ENCODE peak calls at places on chromosomes 7 and 10, in four cellular contexts. One of them, this sample, is unnamed.

GRCh38 chr10:97718659-97719142 is 5.2 kb downstream of the MARVELD1 start:
- DNase-seq in neural progenitor cell: peak
- DNase-seq in IMR-90: no peak
- DNase-seq in B cell: no peak
- DNase-seq in this sample: no peak

GRCh38 chr7:129257168-129257567 is 32.3 kb downstream of the AHCYL2 start:
- DNase-seq in neural progenitor cell: no peak
- DNase-seq in IMR-90: no peak
- DNase-seq in B cell: no peak
- DNase-seq in this sample: no peak

GRCh38 chr10:43192824-43193223 is 54.6 kb downstream of the CSGALNACT2 start:
- DNase-seq in neural progenitor cell: no peak
- DNase-seq in IMR-90: no peak
- DNase-seq in B cell: peak
- DNase-seq in this sample: peak

GRCh38 chr10:46290101-46290884 is 3.5 kb downstream of the ANTXRL start:
- DNase-seq in neural progenitor cell: no peak
- DNase-seq in IMR-90: no peak
- DNase-seq in B cell: no peak
- DNase-seq in this sample: no peak

GRCh38 chr7:73735526-73735905 is 3.1 kb downstream of the ABHD11 start:
- DNase-seq in neural progenitor cell: no peak
- DNase-seq in IMR-90: no peak
- DNase-seq in B cell: peak
- DNase-seq in this sample: no peak

GRCh38 chr10:102540023-102540422 is 36.3 kb downstream of the SUFU start:
- DNase-seq in neural progenitor cell: no peak
- DNase-seq in IMR-90: peak
- DNase-seq in B cell: no peak
- DNase-seq in this sample: peak

GRCh38 chr7:43764807-43765491 is 6.5 kb downstream of the BLVRA start:
- DNase-seq in neural progenitor cell: no peak
- DNase-seq in IMR-90: peak
- DNase-seq in B cell: no peak
- DNase-seq in this sample: no peak

GRCh38 chr7:116592445-116592844 is 67.6 kb downstream of the CAV1 start:
- DNase-seq in neural progenitor cell: no peak
- DNase-seq in IMR-90: no peak
- DNase-seq in B cell: no peak
- DNase-seq in this sample: no peak

GRCh38 chr10:22054946-22055345 is 51.4 kb upstream of the DNAJC1 start:
- DNase-seq in neural progenitor cell: no peak
- DNase-seq in IMR-90: no peak
- DNase-seq in B cell: no peak
- DNase-seq in this sample: no peak

GRCh38 chr10:1597370-1598146 is 139.8 kb downstream of the ADARB2 start:
- DNase-seq in neural progenitor cell: no peak
- DNase-seq in IMR-90: no peak
- DNase-seq in B cell: no peak
- DNase-seq in this sample: no peak

GRCh38 chr7:108669958-108670357 is 100.3 kb downstream of the DNAJB9 start:
- DNase-seq in neural progenitor cell: no peak
- DNase-seq in IMR-90: no peak
- DNase-seq in B cell: no peak
- DNase-seq in this sample: no peak

GRCh38 chr7:15326044-15326644 is 235.7 kb downstream of the AGMO start:
- DNase-seq in neural progenitor cell: peak
- DNase-seq in IMR-90: peak
- DNase-seq in B cell: no peak
- DNase-seq in this sample: peak

GRCh38 chr7:151248191-151249033 is at the start of gene SMARCD3:
- DNase-seq in neural progenitor cell: peak
- DNase-seq in IMR-90: peak
- DNase-seq in B cell: peak
- DNase-seq in this sample: peak

GRCh38 chr10:73262105-73262730 is 9.8 kb upstream of the MRPS16 start:
- DNase-seq in neural progenitor cell: no peak
- DNase-seq in IMR-90: peak
- DNase-seq in B cell: no peak
- DNase-seq in this sample: no peak

GRCh38 chr7:35630573-35630972 is 64.4 kb downstream of the HERPUD2 start:
- DNase-seq in neural progenitor cell: no peak
- DNase-seq in IMR-90: peak
- DNase-seq in B cell: no peak
- DNase-seq in this sample: no peak

GRCh38 chr7:99990417-99990816 is 14.6 kb upstream of the AZGP1 start:
- DNase-seq in neural progenitor cell: peak
- DNase-seq in IMR-90: no peak
- DNase-seq in B cell: no peak
- DNase-seq in this sample: no peak

GRCh38 chr10:44780461-44780860 is 130.7 kb upstream of the TMEM72 start:
- DNase-seq in neural progenitor cell: no peak
- DNase-seq in IMR-90: no peak
- DNase-seq in B cell: no peak
- DNase-seq in this sample: no peak

GRCh38 chr10:69769395-69769989 is 32.2 kb upstream of the COL13A1 start:
- DNase-seq in neural progenitor cell: peak
- DNase-seq in IMR-90: peak
- DNase-seq in B cell: no peak
- DNase-seq in this sample: no peak

GRCh38 chr10:79982861-79983260 is 34.0 kb upstream of the SFTPD start:
- DNase-seq in neural progenitor cell: no peak
- DNase-seq in IMR-90: no peak
- DNase-seq in B cell: no peak
- DNase-seq in this sample: no peak

GRCh38 chr10:61869772-61870520 is 31.6 kb upstream of the ARID5B start:
- DNase-seq in neural progenitor cell: no peak
- DNase-seq in IMR-90: peak
- DNase-seq in B cell: no peak
- DNase-seq in this sample: no peak

GRCh38 chr10:29648983-29649268 is 14.2 kb upstream of the SVIL start:
- DNase-seq in neural progenitor cell: no peak
- DNase-seq in IMR-90: peak
- DNase-seq in B cell: no peak
- DNase-seq in this sample: no peak
- TF ChIP-seq CTCF in neural progenitor cell: no peak
- TF ChIP-seq CTCF in IMR-90: no peak
- TF ChIP-seq CTCF in B cell: no peak
- TF ChIP-seq CTCF in this sample: no peak

DNA sequence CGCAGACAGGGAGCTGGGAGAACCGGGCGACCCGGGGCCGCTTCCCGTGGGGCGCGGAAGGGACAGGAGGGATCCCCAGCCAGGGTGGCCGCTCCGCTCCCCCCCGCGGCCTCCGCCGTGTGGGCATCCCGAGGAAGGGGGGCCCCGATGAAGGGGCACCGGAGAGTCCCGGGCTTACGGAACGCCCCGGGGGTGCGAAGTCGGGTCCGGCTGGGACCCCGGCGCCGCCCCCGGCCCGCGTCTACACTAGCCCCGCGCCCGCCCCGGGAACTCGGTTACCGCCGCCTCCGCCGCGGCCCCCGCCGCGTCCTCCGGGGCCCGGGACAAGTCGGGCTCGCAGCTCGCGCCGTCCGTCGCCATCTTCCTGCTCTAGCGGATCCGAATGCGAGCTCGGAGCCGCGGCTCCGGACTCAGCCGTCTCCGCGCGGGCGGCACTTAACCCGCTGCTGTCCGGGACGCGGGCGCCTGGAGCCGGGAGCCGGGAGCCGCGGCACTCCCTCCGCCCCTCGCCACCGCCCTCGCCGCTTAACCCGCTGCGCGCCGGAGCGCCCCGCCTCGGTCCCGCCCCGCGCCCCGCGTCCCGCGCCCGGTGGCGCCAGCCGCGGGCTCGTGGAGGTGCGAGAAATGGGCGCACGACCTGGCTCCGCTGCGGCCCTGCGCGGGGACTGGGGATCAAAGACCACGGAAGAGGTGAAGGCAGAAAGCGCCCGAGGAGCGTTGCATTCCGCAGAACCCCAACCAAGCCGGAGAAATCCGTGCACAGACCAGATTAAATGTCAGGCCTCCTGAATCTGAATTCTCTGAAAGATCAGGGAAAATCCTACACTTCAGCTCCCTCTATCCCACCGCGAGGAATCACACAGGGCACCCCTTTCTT is at the start of gene CTTNBP2:
- DNase-seq in neural progenitor cell: peak
- DNase-seq in IMR-90: peak
- DNase-seq in B cell: peak
- DNase-seq in this sample: peak
- TF ChIP-seq CTCF in neural progenitor cell: peak
- TF ChIP-seq CTCF in IMR-90: peak
- TF ChIP-seq CTCF in B cell: no peak
- TF ChIP-seq CTCF in this sample: no peak

GRCh38 chr7:17302575-17303142 is 4.2 kb downstream of the AHR start:
- DNase-seq in neural progenitor cell: no peak
- DNase-seq in IMR-90: peak
- DNase-seq in B cell: no peak
- DNase-seq in this sample: peak
- TF ChIP-seq CTCF in neural progenitor cell: no peak
- TF ChIP-seq CTCF in IMR-90: no peak
- TF ChIP-seq CTCF in B cell: peak
- TF ChIP-seq CTCF in this sample: peak

DNA sequence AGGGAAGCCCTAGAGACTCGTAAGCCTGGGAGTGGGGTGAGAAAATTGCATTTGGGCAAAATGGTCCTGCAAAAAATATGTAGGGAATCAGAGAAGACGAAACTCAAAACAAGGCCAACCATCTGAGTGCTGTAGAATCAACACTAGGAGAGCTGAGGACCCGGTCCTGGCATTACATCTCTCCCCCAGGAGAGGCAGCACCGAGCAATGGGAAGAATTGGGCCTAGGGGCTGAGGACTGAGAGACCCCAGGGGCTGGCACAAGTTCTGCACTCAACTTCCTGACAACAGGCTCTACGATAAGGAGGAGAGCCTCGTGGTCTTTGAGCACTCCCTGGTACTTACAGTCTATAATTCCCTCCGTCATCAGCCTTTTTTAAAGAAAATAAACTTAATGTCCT is 47.6 kb downstream of the BPGM start:
- DNase-seq in neural progenitor cell: peak
- DNase-seq in IMR-90: no peak
- DNase-seq in B cell: no peak
- DNase-seq in this sample: no peak
- TF ChIP-seq CTCF in neural progenitor cell: peak
- TF ChIP-seq CTCF in IMR-90: peak
- TF ChIP-seq CTCF in B cell: peak
- TF ChIP-seq CTCF in this sample: peak

DNA sequence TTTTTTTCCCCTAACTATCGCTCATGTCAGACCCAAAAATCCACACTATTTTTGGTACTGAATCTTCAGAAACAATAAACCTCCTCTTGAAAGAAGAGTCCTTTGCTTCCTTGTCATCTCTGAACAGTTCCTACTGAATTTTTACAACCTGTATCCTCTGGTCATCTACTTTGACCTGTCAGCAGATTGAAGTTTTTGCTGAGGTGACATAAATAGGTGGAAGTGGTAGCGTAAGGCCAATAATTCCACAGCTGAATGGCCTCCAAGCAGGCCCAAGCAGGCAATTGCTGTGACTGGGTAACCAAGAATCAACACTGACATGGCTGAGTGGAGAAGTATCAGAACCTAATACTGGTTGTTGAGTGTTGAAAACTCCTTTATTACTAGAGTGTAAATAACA is 117.4 kb upstream of the MAGI2 start:
- DNase-seq in neural progenitor cell: no peak
- DNase-seq in IMR-90: no peak
- DNase-seq in B cell: no peak
- DNase-seq in this sample: no peak
- TF ChIP-seq CTCF in neural progenitor cell: no peak
- TF ChIP-seq CTCF in IMR-90: no peak
- TF ChIP-seq CTCF in B cell: no peak
- TF ChIP-seq CTCF in this sample: no peak

DNA sequence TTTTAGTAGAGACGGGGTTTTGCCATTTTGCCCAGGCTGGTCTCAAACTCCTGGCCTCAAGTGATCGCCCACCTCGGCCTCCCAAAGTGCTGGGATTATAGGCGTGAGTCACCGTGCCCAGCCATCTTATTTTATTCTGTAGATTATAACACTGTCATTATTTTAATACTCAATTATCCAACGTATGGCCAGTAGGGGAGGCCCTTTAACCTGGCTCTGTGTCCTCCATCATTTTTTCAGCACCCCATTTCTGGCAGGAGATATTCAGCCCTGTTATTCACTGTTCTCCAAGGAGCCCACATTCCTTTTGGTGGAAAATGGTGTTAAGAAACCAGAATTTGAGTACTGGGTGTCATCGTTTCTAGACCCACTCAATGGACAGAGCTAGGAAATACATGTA is 31.5 kb downstream of the PDSS1 start:
- DNase-seq in neural progenitor cell: no peak
- DNase-seq in IMR-90: no peak
- DNase-seq in B cell: no peak
- DNase-seq in this sample: no peak
- TF ChIP-seq CTCF in neural progenitor cell: no peak
- TF ChIP-seq CTCF in IMR-90: peak
- TF ChIP-seq CTCF in B cell: peak
- TF ChIP-seq CTCF in this sample: no peak

GRCh38 chr7:134031835-134032617 is 95.1 kb upstream of the LRGUK start:
- DNase-seq in neural progenitor cell: no peak
- DNase-seq in IMR-90: peak
- DNase-seq in B cell: no peak
- DNase-seq in this sample: no peak
- TF ChIP-seq CTCF in neural progenitor cell: peak
- TF ChIP-seq CTCF in IMR-90: peak
- TF ChIP-seq CTCF in B cell: no peak
- TF ChIP-seq CTCF in this sample: no peak

GRCh38 chr10:15311885-15312280 is 59.2 kb downstream of the FAM171A1 start:
- DNase-seq in neural progenitor cell: no peak
- DNase-seq in IMR-90: no peak
- DNase-seq in B cell: no peak
- DNase-seq in this sample: no peak

GRCh38 chr10:15314482-15315070 is 56.5 kb downstream of the FAM171A1 start:
- DNase-seq in neural progenitor cell: no peak
- DNase-seq in IMR-90: no peak
- DNase-seq in B cell: no peak
- DNase-seq in this sample: no peak

GRCh38 chr10:15313034-15313433 is 58.1 kb downstream of the FAM171A1 start:
- DNase-seq in neural progenitor cell: no peak
- DNase-seq in IMR-90: no peak
- DNase-seq in B cell: no peak
- DNase-seq in this sample: no peak

GRCh38 chr10:15315286-15315685 is 55.8 kb downstream of the FAM171A1 start:
- DNase-seq in neural progenitor cell: no peak
- DNase-seq in IMR-90: no peak
- DNase-seq in B cell: no peak
- DNase-seq in this sample: no peak

GRCh38 chr10:15313844-15314243 is 57.2 kb downstream of the FAM171A1 start:
- DNase-seq in neural progenitor cell: no peak
- DNase-seq in IMR-90: no peak
- DNase-seq in B cell: no peak
- DNase-seq in this sample: no peak
- TF ChIP-seq CTCF in neural progenitor cell: no peak
- TF ChIP-seq CTCF in IMR-90: no peak
- TF ChIP-seq CTCF in B cell: no peak
- TF ChIP-seq CTCF in this sample: no peak

GRCh38 chr10:113780681-113781250 is 29.3 kb downstream of the PLEKHS1 start:
- DNase-seq in neural progenitor cell: no peak
- DNase-seq in IMR-90: no peak
- DNase-seq in B cell: no peak
- DNase-seq in this sample: no peak
- TF ChIP-seq CTCF in neural progenitor cell: no peak
- TF ChIP-seq CTCF in IMR-90: no peak
- TF ChIP-seq CTCF in B cell: no peak
- TF ChIP-seq CTCF in this sample: no peak

GRCh38 chr10:110324201-110324804 is 19.6 kb upstream of the SMNDC1 start:
- DNase-seq in neural progenitor cell: no peak
- DNase-seq in IMR-90: peak
- DNase-seq in B cell: no peak
- DNase-seq in this sample: no peak
- TF ChIP-seq CTCF in neural progenitor cell: no peak
- TF ChIP-seq CTCF in IMR-90: no peak
- TF ChIP-seq CTCF in B cell: no peak
- TF ChIP-seq CTCF in this sample: no peak